ENCODE peak calls at places on chromosome 5, in four cellular contexts. N, P, Z and H are unnamed samples.

GRCh38 chr5:147635882-147636531 is 126.1 kb upstream of the DPYSL3 start:
- DNase-seq in N (no peak), P (no peak), Z (no peak), H (no peak)

GRCh38 chr5:143812085-143812705 is at the start of gene HMHB1:
- DNase-seq in N (no peak), P (no peak), Z (no peak), H (no peak)

GRCh38 chr5:38441730-38442573 is 114.5 kb downstream of the LIFR start:
- DNase-seq in N (peak), P (peak), Z (peak), H (peak)

GRCh38 chr5:108339220-108339619 is 42.7 kb downstream of the FBXL17 start:
- DNase-seq in N (no peak), P (no peak), Z (no peak), H (no peak)

GRCh38 chr5:179268399-179268952 is 76.8 kb downstream of the ADAMTS2 start:
- DNase-seq in N (no peak), P (no peak), Z (no peak), H (no peak)

GRCh38 chr5:9295466-9295801 is 250.4 kb downstream of the SEMA5A start:
- DNase-seq in N (no peak), P (no peak), Z (no peak), H (no peak)

GRCh38 chr5:145811834-145812625 is 23.1 kb downstream of the PRELID2 start:
- DNase-seq in N (no peak), P (peak), Z (peak), H (no peak)

GRCh38 chr5:179294891-179295777 is 50.1 kb downstream of the ADAMTS2 start:
- DNase-seq in N (no peak), P (peak), Z (no peak), H (no peak)

GRCh38 chr5:138686668-138687067 is 66.6 kb upstream of the CTNNA1 start:
- DNase-seq in N (no peak), P (peak), Z (peak), H (no peak)

GRCh38 chr5:176994460-176995121 is 12.0 kb downstream of the UIMC1 start:
- DNase-seq in N (peak), P (peak), Z (peak), H (no peak)

GRCh38 chr5:93929146-93929545 is 187.7 kb upstream of the POU5F2 start:
- DNase-seq in N (no peak), P (peak), Z (peak), H (peak)

GRCh38 chr5:5418764-5419163 is 3.7 kb upstream of the ICE1 start:
- DNase-seq in N (no peak), P (no peak), Z (no peak), H (no peak)

DNA sequence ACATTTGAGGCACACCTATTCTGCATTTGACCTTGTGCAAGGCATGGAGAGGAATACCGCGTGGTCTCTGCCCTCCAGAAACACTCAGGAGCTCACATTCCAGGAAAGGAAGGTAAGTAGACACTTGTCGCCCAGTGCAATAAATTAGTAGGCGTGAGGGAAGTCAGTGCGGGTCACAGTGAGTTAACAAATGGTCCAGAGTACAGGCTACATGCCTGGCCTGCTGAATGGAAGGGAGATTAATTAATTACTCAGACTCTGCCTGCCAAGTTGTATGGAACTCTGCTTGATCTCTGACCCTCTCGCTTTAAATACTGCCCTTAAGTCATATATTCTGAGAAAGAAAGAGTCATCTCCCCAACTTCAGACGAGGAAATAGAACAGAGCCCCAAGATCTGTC is 144.1 kb downstream of the NSG2 start:
- DNase-seq in N (no peak), P (no peak), Z (no peak), H (no peak)
- TF ChIP-seq CTCF in N (no peak), P (no peak), Z (no peak), H (no peak)

DNA sequence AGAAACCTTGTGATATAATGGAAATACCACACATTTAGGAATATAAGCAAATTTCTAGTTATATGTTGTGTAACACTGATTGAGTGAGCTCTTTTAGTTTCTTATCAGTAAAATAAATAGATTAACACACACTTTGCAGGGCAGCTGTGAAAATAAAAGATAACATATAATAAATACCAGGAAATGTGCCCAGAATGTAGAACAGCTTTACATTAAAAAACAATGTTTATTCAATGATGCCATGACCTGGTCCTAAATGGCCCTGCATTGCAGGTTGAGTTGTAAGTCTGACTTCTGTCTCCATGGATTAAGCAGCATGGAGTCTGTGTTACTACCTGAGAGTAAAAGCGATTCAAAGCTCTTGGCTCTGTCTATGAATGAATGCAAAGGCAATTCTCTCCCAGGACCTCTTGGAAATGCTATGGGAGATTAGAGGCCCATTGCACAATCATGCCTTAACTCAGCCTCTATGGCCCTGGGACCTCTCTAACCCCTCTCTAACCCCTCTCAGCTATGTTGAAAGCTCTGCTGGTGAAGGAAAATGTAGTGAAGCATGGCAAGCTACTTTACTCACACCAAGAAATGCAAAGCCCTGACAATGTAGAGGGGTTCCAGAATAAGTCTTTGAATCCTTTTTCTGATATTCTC is 296.0 kb upstream of the ACTBL2 start:
- DNase-seq in N (peak), P (no peak), Z (peak), H (no peak)
- H3K4me3 ChIP-seq in N (no peak), P (no peak), Z (no peak), H (no peak)

GRCh38 chr5:141245250-141245717 is at the start of gene PCDHB15:
- DNase-seq in N (no peak), P (no peak), Z (no peak), H (no peak)
- TF ChIP-seq CTCF in N (no peak), P (no peak), Z (peak), H (no peak)

DNA sequence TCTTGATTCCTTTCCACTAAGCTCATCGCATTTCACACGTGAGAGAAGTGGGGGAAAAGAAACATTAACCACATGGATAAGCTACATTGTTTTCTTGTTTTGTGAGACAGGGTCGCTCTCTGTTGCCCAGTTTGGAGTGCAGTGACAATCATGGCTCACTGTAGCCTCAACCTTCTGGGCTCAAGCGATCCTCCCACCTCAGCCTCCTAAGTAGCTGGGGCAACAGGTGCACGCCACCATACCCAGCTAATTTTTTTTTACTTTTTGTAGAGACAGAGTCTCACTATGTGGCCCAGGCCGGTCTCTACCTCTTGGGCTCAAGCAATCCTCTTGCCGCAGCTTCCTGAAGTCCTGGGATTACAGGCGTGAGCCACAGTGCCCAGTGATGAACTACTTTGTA is 2.8 kb downstream of the OTULIN start:
- DNase-seq in N (no peak), P (no peak), Z (no peak), H (no peak)
- H3K4me3 ChIP-seq in N (no peak), P (no peak), Z (no peak), H (no peak)

DNA sequence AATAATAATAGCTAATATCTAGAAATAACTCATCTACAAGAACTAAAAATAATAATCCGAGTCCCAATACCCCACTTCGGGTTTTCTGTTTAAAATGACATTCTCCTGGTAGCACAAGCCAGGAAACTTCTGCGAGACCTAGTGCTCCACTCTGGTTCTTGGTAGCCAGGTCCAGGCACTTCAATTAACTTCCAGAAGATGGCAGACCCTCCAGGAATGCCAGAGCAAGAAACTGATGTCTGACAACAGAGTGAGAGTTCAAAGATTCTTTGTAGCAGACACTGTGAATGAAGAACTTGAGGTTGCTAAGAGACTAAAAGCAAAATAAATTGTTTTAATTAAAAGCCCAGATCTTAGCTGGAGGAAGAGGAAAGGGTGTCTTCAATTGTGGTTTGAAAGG is 1963.3 kb upstream of the CDH9 start:
- DNase-seq in N (no peak), P (no peak), Z (no peak), H (no peak)
- TF ChIP-seq CTCF in N (peak), P (no peak), Z (no peak), H (no peak)

GRCh38 chr5:160439205-160439600 is 17.5 kb downstream of the PTTG1 start:
- DNase-seq in N (no peak), P (peak), Z (peak), H (peak)
- H3K4me3 ChIP-seq in N (no peak), P (peak), Z (peak), H (peak)

GRCh38 chr5:78801413-78801812 is 152.8 kb upstream of the LHFPL2 start:
- DNase-seq in N (no peak), P (no peak), Z (no peak), H (no peak)

GRCh38 chr5:78803386-78803785 is 154.8 kb upstream of the LHFPL2 start:
- DNase-seq in N (no peak), P (no peak), Z (no peak), H (no peak)

GRCh38 chr5:78795757-78796156 is 147.2 kb upstream of the LHFPL2 start:
- DNase-seq in N (peak), P (peak), Z (no peak), H (no peak)

GRCh38 chr5:78797945-78798731 is 149.6 kb upstream of the LHFPL2 start:
- DNase-seq in N (no peak), P (no peak), Z (no peak), H (no peak)

DNA sequence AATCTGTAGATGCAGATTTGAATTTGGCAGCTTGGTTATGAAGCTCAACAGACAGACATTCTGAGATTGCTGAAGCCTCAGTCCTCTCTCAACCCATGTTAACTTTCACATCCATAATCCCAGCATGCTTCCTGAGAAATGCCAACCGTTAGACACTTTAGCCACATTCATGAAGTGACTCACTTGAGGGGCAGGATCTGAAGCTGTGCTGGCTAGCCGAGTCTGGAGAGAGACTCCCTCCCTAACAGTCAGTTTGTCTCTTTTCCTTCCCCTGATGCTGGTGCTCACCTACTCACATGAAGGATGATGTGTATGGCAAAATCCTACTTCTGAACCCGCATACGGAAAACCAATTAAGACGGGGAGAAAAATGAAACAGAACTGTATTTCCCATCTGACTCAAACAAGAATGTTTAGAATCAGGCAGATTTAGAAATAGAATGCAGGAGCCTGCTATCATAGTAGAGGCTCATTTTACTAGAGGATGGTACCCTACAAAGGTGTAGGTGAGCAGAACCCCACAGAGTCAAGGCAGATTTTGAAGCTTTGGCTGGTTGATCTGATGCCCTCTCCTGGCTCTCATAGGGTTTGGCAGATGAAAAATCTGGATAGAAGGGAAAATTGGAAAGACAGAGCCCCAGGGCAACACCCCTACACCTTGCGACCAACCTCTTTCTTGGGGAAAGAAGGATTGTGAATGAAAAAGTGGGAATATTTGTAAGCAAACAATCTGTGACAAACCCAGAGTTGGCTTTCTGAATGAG is 150.9 kb upstream of the LHFPL2 start:
- DNase-seq in N (peak), P (peak), Z (peak), H (no peak)
- TF ChIP-seq CTCF in N (no peak), P (peak), Z (peak), H (peak)